ENCODE peak calls at places on chromosomes 3 and 15, in ten cellular contexts. M is AG08395; W is coronary artery; A is gastrocnemius medialis; E is HepG2; Y is heart left ventricle; Q is non-pigmented ciliary epithelial cell; O is GM12891; V is activated T-cell treated with anti-CD3 and anti-CD28 coated beads, Interleukin-2, amount 50 U/mL, for 72 hours; U is Kasumi-1. L is an unnamed sample.

GRCh38 chr3:123880998-123881561 is 3.1 kb downstream of the MYLK start:
- DNase-seq in W (no peak), V (no peak), E (peak), Q (no peak), U (peak), Y (no peak), M (no peak), O (no peak), A (no peak), L (no peak)

GRCh38 chr3:56858331-56858730 is 56.6 kb upstream of the ARHGEF3 start:
- DNase-seq in M (no peak), V (no peak), W (no peak), Y (no peak), A (no peak), U (no peak), O (no peak), Q (no peak), E (peak), L (no peak)

GRCh38 chr3:32480596-32480995 is 22.1 kb downstream of the CMTM6 start:
- DNase-seq in V (no peak), W (no peak), Y (no peak), O (no peak), A (no peak), M (no peak), Q (no peak), U (no peak), E (no peak), L (no peak)

GRCh38 chr3:138070006-138070405 is 45.4 kb downstream of the DZIP1L start:
- DNase-seq in W (no peak), M (no peak), O (no peak), Q (no peak), E (no peak), A (no peak), Y (no peak), V (no peak), U (no peak), L (no peak)

GRCh38 chr15:77580991-77581682 is 51.6 kb downstream of the LINGO1 start:
- DNase-seq in V (no peak), E (no peak), A (peak), W (no peak), O (no peak), M (no peak), Y (peak), Q (no peak), U (no peak), L (peak)

GRCh38 chr3:14633819-14634424 is 17.6 kb upstream of the CCDC174 start:
- DNase-seq in Q (no peak), M (peak), W (no peak), A (no peak), O (peak), U (peak), E (peak), Y (peak), V (peak), L (peak)

GRCh38 chr15:57550640-57551039 is 41.1 kb upstream of the MYZAP start:
- DNase-seq in U (no peak), W (no peak), Q (no peak), O (no peak), V (no peak), A (peak), Y (peak), E (no peak), M (no peak), L (peak)

GRCh38 chr3:60225848-60226247 is 1025.4 kb downstream of the FHIT start:
- DNase-seq in U (no peak), Q (no peak), Y (peak), E (no peak), O (no peak), V (no peak), M (no peak), W (no peak), A (no peak), L (no peak)

GRCh38 chr3:134373278-134373941 is 837 bp downstream of the AMOTL2 start:
- DNase-seq in A (peak), W (peak), V (no peak), M (peak), O (no peak), E (peak), Y (peak), U (no peak), Q (peak), L (peak)

GRCh38 chr3:156547637-156548036 is 7.3 kb downstream of the SSR3 start:
- DNase-seq in M (no peak), A (no peak), V (no peak), W (no peak), Q (no peak), O (no peak), E (no peak), Y (no peak), U (no peak), L (no peak)

GRCh38 chr15:63985221-63986184 is 60.8 kb downstream of the DAPK2 start:
- DNase-seq in Y (peak), Q (no peak), V (no peak), U (no peak), A (peak), E (no peak), M (no peak), O (no peak), W (no peak), L (peak)

GRCh38 chr3:110568246-110568645 is 503.4 kb upstream of the NECTIN3 start:
- DNase-seq in Q (peak), A (no peak), E (no peak), M (peak), V (no peak), O (no peak), U (no peak), Y (no peak), W (no peak), L (no peak)